ENCODE peak calls at places on chromosomes 7 and 10, in nine cellular contexts. J is sciatic nerve; D is stimulated activated CD8-positive, alpha-beta memory T cell treated with anti-CD3 and anti-CD28 coated beads, Interleukin-12 subunit alpha, Interleukin-12 subunit beta, amount 100 ng/mL, for 4 hours; F is Panc1; S is T-cell; L is H54; C is memory B cell; H is HuH-7.5; O is fibroblast of pulmonary artery. G is an unnamed sample.

GRCh38 chr7:40619647-40620046 is 484.8 kb downstream of the SUGCT start:
- DNase-seq in S (no peak), J (no peak), F (no peak), C (no peak), O (no peak), L (no peak), H (no peak), D (no peak), G (no peak)

GRCh38 chr10:122019414-122019975 is 30.5 kb downstream of the TACC2 start:
- DNase-seq in D (no peak), C (no peak), S (no peak), L (no peak), H (no peak), J (no peak), O (no peak), F (no peak), G (peak)

GRCh38 chr7:35704261-35704660 is 9.3 kb upstream of the HERPUD2 start:
- DNase-seq in J (no peak), O (no peak), C (no peak), S (no peak), F (no peak), H (no peak), D (no peak), L (no peak), G (no peak)

GRCh38 chr7:158614695-158615094 is 27.1 kb upstream of the PTPRN2 start:
- DNase-seq in S (no peak), H (no peak), C (no peak), O (peak), F (no peak), L (no peak), J (no peak), D (no peak), G (no peak)

GRCh38 chr10:13311177-13311575 is 11.3 kb upstream of the PHYH start:
- DNase-seq in D (no peak), L (no peak), O (no peak), J (no peak), F (no peak), C (no peak), S (no peak), H (no peak), G (no peak)

GRCh38 chr7:144525956-144526355 is 122.5 kb upstream of the NOBOX start:
- DNase-seq in S (no peak), O (no peak), L (no peak), H (no peak), D (no peak), C (no peak), F (no peak), J (no peak), G (no peak)

GRCh38 chr10:87915989-87916388 is 52.6 kb downstream of the PTEN start:
- DNase-seq in S (no peak), F (no peak), J (no peak), H (no peak), C (no peak), D (no peak), O (peak), L (no peak), G (no peak)

GRCh38 chr10:63456437-63457210 is 9.2 kb downstream of the JMJD1C start:
- DNase-seq in C (no peak), S (no peak), F (no peak), L (no peak), J (no peak), H (no peak), O (peak), D (no peak), G (no peak)

GRCh38 chr7:54560183-54560582 is 18.0 kb downstream of the VSTM2A start:
- DNase-seq in H (no peak), L (no peak), F (no peak), J (no peak), S (no peak), C (no peak), D (no peak), O (no peak), G (no peak)

GRCh38 chr10:30581779-30582380 is 47.7 kb downstream of the LYZL2 start:
- DNase-seq in S (no peak), O (peak), D (no peak), J (no peak), F (no peak), C (peak), H (peak), L (peak), G (no peak)

GRCh38 chr7:108809356-108809755 is 239.7 kb downstream of the DNAJB9 start:
- DNase-seq in D (no peak), C (no peak), H (no peak), S (no peak), F (no peak), O (no peak), J (no peak), L (no peak), G (no peak)

GRCh38 chr10:19843487-19843886 is 27.3 kb downstream of the PLXDC2 start:
- DNase-seq in S (no peak), H (no peak), L (no peak), C (no peak), D (no peak), J (no peak), F (no peak), O (peak), G (no peak)

GRCh38 chr7:95199779-95200558 is 124.4 kb downstream of the PON1 start:
- DNase-seq in O (peak), F (peak), S (no peak), H (peak), J (no peak), D (no peak), C (no peak), L (peak), G (no peak)

GRCh38 chr7:155455132-155455693 is 2.7 kb upstream of the EN2 start:
- DNase-seq in O (no peak), C (no peak), J (no peak), F (no peak), H (no peak), L (no peak), S (no peak), D (no peak), G (peak)

GRCh38 chr10:47376522-47377220 is 7.4 kb downstream of the ZNF488 start:
- DNase-seq in S (no peak), D (no peak), C (no peak), H (no peak), J (no peak), L (no peak), F (no peak), O (no peak), G (no peak)

GRCh38 chr10:99779335-99779734 is 3.1 kb upstream of the ABCC2 start:
- DNase-seq in C (no peak), H (no peak), J (no peak), O (peak), S (no peak), D (no peak), F (peak), L (no peak), G (no peak)

GRCh38 chr10:15035385-15036301 is 8.1 kb upstream of the OLAH start:
- DNase-seq in C (no peak), D (no peak), O (peak), J (peak), S (no peak), H (no peak), L (no peak), F (no peak), G (no peak)

GRCh38 chr10:101224060-101224909 is 5.0 kb downstream of the LBX1 start:
- DNase-seq in H (no peak), O (no peak), J (no peak), D (no peak), S (no peak), C (no peak), F (no peak), L (no peak), G (no peak)

GRCh38 chr10:132299381-132300336 is 8.1 kb downstream of the STK32C start:
- DNase-seq in L (no peak), S (no peak), C (no peak), J (peak), O (no peak), F (no peak), H (no peak), D (no peak), G (no peak)

GRCh38 chr10:99560277-99561126 is 27.8 kb downstream of the NKX2-3 start:
- DNase-seq in O (peak), S (no peak), J (no peak), C (peak), H (peak), D (no peak), F (peak), L (no peak), G (no peak)

GRCh38 chr7:16265184-16265804 is 156.0 kb downstream of the CRPPA start:
- DNase-seq in L (no peak), F (no peak), S (no peak), D (no peak), C (no peak), J (no peak), H (no peak), O (no peak), G (no peak)

GRCh38 chr7:83732305-83732704 is 83.4 kb upstream of the SEMA3E start:
- DNase-seq in D (no peak), O (no peak), C (no peak), L (no peak), S (no peak), H (no peak), F (no peak), J (no peak), G (no peak)

GRCh38 chr7:100630066-100630465 is 11.3 kb downstream of the TFR2 start:
- DNase-seq in C (no peak), S (no peak), J (no peak), H (no peak), D (no peak), O (no peak), L (no peak), F (no peak), G (no peak)

GRCh38 chr10:102837230-102837721 is at the start of gene CYP17A1:
- DNase-seq in F (no peak), H (no peak), D (no peak), S (no peak), J (no peak), L (no peak), C (no peak), O (peak), G (no peak)

GRCh38 chr10:3102721-3103410 is 35.5 kb downstream of the PFKP start:
- DNase-seq in O (peak), D (no peak), S (no peak), H (no peak), F (no peak), J (no peak), C (no peak), L (no peak), G (no peak)

GRCh38 chr7:156612930-156613329 is 27.6 kb upstream of the RNF32 start:
- DNase-seq in O (no peak), S (peak), D (peak), J (no peak), C (no peak), F (no peak), L (no peak), H (no peak), G (no peak)

GRCh38 chr10:49500420-49500819 is 38.5 kb downstream of the ERCC6 start:
- DNase-seq in J (no peak), S (no peak), H (no peak), F (no peak), L (no peak), C (no peak), O (no peak), D (no peak), G (no peak)